ENCODE peak calls at places on chromosomes 7 and 10, in eight cellular contexts. One of them, this sample, is unnamed.

GRCh38 chr10:44517635-44518034 is 132.7 kb upstream of the CXCL12 start:
- DNase-seq in effector memory CD4-positive, alpha-beta T cell: no peak
- DNase-seq in CD8-positive, alpha-beta memory T cell: no peak
- DNase-seq in tibial artery: no peak
- DNase-seq in GM06990: no peak
- DNase-seq in HCT116: peak
- DNase-seq in NB4: peak
- DNase-seq in cardiac muscle cell: no peak
- DNase-seq in this sample: no peak

GRCh38 chr7:136530831-136531230 is 337.6 kb upstream of the CHRM2 start:
- DNase-seq in effector memory CD4-positive, alpha-beta T cell: no peak
- DNase-seq in CD8-positive, alpha-beta memory T cell: no peak
- DNase-seq in tibial artery: no peak
- DNase-seq in GM06990: no peak
- DNase-seq in HCT116: no peak
- DNase-seq in NB4: no peak
- DNase-seq in cardiac muscle cell: no peak
- DNase-seq in this sample: no peak

GRCh38 chr7:111730476-111731300 is 168.4 kb upstream of the IMMP2L start:
- DNase-seq in effector memory CD4-positive, alpha-beta T cell: no peak
- DNase-seq in CD8-positive, alpha-beta memory T cell: no peak
- DNase-seq in tibial artery: no peak
- DNase-seq in GM06990: no peak
- DNase-seq in HCT116: peak
- DNase-seq in NB4: peak
- DNase-seq in cardiac muscle cell: peak
- DNase-seq in this sample: no peak

GRCh38 chr10:3552281-3552680 is 232.7 kb downstream of the KLF6 start:
- DNase-seq in effector memory CD4-positive, alpha-beta T cell: no peak
- DNase-seq in CD8-positive, alpha-beta memory T cell: no peak
- DNase-seq in tibial artery: no peak
- DNase-seq in GM06990: no peak
- DNase-seq in HCT116: no peak
- DNase-seq in NB4: no peak
- DNase-seq in cardiac muscle cell: no peak
- DNase-seq in this sample: no peak

GRCh38 chr10:26485150-26485941 is 47.2 kb downstream of the APBB1IP start:
- DNase-seq in effector memory CD4-positive, alpha-beta T cell: no peak
- DNase-seq in CD8-positive, alpha-beta memory T cell: no peak
- DNase-seq in tibial artery: no peak
- DNase-seq in GM06990: no peak
- DNase-seq in HCT116: no peak
- DNase-seq in NB4: no peak
- DNase-seq in cardiac muscle cell: peak
- DNase-seq in this sample: no peak

GRCh38 chr10:31059323-31059722 is 27.7 kb upstream of the ZNF438 start:
- DNase-seq in effector memory CD4-positive, alpha-beta T cell: no peak
- DNase-seq in CD8-positive, alpha-beta memory T cell: no peak
- DNase-seq in tibial artery: no peak
- DNase-seq in GM06990: no peak
- DNase-seq in HCT116: peak
- DNase-seq in NB4: no peak
- DNase-seq in cardiac muscle cell: peak
- DNase-seq in this sample: no peak

GRCh38 chr7:2934211-2934731 is 90.2 kb upstream of the GNA12 start:
- DNase-seq in effector memory CD4-positive, alpha-beta T cell: no peak
- DNase-seq in CD8-positive, alpha-beta memory T cell: no peak
- DNase-seq in tibial artery: peak
- DNase-seq in GM06990: no peak
- DNase-seq in HCT116: peak
- DNase-seq in NB4: peak
- DNase-seq in cardiac muscle cell: peak
- DNase-seq in this sample: no peak

GRCh38 chr10:34713875-34714274 is 101.2 kb downstream of the PARD3 start:
- DNase-seq in effector memory CD4-positive, alpha-beta T cell: no peak
- DNase-seq in CD8-positive, alpha-beta memory T cell: no peak
- DNase-seq in tibial artery: no peak
- DNase-seq in GM06990: no peak
- DNase-seq in HCT116: no peak
- DNase-seq in NB4: no peak
- DNase-seq in cardiac muscle cell: no peak
- DNase-seq in this sample: no peak

GRCh38 chr10:99975942-99976809 is 33.6 kb downstream of the DNMBP start:
- DNase-seq in effector memory CD4-positive, alpha-beta T cell: no peak
- DNase-seq in CD8-positive, alpha-beta memory T cell: no peak
- DNase-seq in tibial artery: no peak
- DNase-seq in GM06990: no peak
- DNase-seq in HCT116: no peak
- DNase-seq in NB4: no peak
- DNase-seq in cardiac muscle cell: peak
- DNase-seq in this sample: no peak

GRCh38 chr7:101015626-101016025 is 4.3 kb upstream of the MUC17 start:
- DNase-seq in effector memory CD4-positive, alpha-beta T cell: no peak
- DNase-seq in CD8-positive, alpha-beta memory T cell: no peak
- DNase-seq in tibial artery: no peak
- DNase-seq in GM06990: no peak
- DNase-seq in HCT116: no peak
- DNase-seq in NB4: no peak
- DNase-seq in cardiac muscle cell: no peak
- DNase-seq in this sample: no peak
- H3K4me3 ChIP-seq in effector memory CD4-positive, alpha-beta T cell: no peak
- H3K4me3 ChIP-seq in CD8-positive, alpha-beta memory T cell: no peak
- H3K4me3 ChIP-seq in tibial artery: no peak
- H3K4me3 ChIP-seq in GM06990: no peak
- H3K4me3 ChIP-seq in HCT116: no peak
- H3K4me3 ChIP-seq in NB4: no peak
- H3K4me3 ChIP-seq in cardiac muscle cell: no peak
- H3K4me3 ChIP-seq in this sample: no peak

DNA sequence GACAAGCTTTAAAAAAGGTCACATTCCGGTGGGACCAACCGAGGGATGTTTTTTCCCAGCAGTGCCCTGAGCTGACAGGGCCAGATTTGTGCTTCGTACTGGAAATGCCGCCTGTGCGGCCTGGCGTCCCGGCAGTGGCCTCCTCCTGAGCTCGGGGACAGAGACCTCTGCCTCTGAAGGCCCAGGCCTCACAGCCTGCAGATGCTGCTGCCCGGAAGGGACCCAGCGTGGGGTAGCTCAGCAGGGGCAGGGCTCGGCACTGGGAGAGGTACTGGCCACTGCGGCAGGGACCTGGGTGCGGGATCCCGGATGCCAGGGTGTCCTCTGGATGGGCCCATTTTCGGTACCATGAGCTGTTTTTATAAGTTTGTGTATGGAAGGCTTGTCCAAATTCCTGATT is 52.4 kb upstream of the CFAP46 start:
- DNase-seq in effector memory CD4-positive, alpha-beta T cell: no peak
- DNase-seq in CD8-positive, alpha-beta memory T cell: no peak
- DNase-seq in tibial artery: no peak
- DNase-seq in GM06990: no peak
- DNase-seq in HCT116: no peak
- DNase-seq in NB4: no peak
- DNase-seq in cardiac muscle cell: no peak
- DNase-seq in this sample: no peak
- H3K4me3 ChIP-seq in effector memory CD4-positive, alpha-beta T cell: no peak
- H3K4me3 ChIP-seq in CD8-positive, alpha-beta memory T cell: no peak
- H3K4me3 ChIP-seq in tibial artery: peak
- H3K4me3 ChIP-seq in GM06990: no peak
- H3K4me3 ChIP-seq in HCT116: no peak
- H3K4me3 ChIP-seq in NB4: no peak
- H3K4me3 ChIP-seq in cardiac muscle cell: no peak
- H3K4me3 ChIP-seq in this sample: no peak

DNA sequence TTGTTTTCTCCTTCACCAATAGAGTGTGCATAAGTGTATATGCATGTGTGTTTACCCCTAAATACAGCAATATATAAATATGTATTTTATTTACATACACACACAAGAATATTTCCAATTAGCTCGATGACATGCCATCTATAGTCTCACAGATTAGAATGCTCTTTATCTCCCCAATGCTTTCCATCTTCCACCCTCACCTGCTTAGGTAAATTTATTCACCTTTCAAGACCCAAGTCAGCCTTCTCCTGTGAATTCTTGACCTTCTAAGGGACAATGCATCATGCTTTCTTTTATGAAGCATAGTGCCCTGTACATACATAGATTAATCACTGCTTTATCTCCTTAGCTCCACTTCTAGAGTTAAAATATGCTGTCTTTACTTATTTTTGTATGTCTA is 49.7 kb downstream of the SEMA3A start:
- DNase-seq in effector memory CD4-positive, alpha-beta T cell: no peak
- DNase-seq in CD8-positive, alpha-beta memory T cell: no peak
- DNase-seq in tibial artery: no peak
- DNase-seq in GM06990: no peak
- DNase-seq in HCT116: no peak
- DNase-seq in NB4: no peak
- DNase-seq in cardiac muscle cell: no peak
- DNase-seq in this sample: no peak
- H3K4me3 ChIP-seq in effector memory CD4-positive, alpha-beta T cell: no peak
- H3K4me3 ChIP-seq in CD8-positive, alpha-beta memory T cell: no peak
- H3K4me3 ChIP-seq in tibial artery: no peak
- H3K4me3 ChIP-seq in GM06990: no peak
- H3K4me3 ChIP-seq in HCT116: no peak
- H3K4me3 ChIP-seq in NB4: no peak
- H3K4me3 ChIP-seq in cardiac muscle cell: no peak
- H3K4me3 ChIP-seq in this sample: no peak

GRCh38 chr7:155603858-155604503 is 40.5 kb upstream of the RBM33 start:
- DNase-seq in effector memory CD4-positive, alpha-beta T cell: no peak
- DNase-seq in CD8-positive, alpha-beta memory T cell: no peak
- DNase-seq in tibial artery: no peak
- DNase-seq in GM06990: no peak
- DNase-seq in HCT116: no peak
- DNase-seq in NB4: no peak
- DNase-seq in cardiac muscle cell: no peak
- DNase-seq in this sample: no peak

GRCh38 chr7:155602750-155603149 is 41.7 kb upstream of the RBM33 start:
- DNase-seq in effector memory CD4-positive, alpha-beta T cell: no peak
- DNase-seq in CD8-positive, alpha-beta memory T cell: no peak
- DNase-seq in tibial artery: no peak
- DNase-seq in GM06990: no peak
- DNase-seq in HCT116: no peak
- DNase-seq in NB4: no peak
- DNase-seq in cardiac muscle cell: no peak
- DNase-seq in this sample: no peak

GRCh38 chr7:155603190-155603857 is 41.1 kb upstream of the RBM33 start:
- DNase-seq in effector memory CD4-positive, alpha-beta T cell: no peak
- DNase-seq in CD8-positive, alpha-beta memory T cell: no peak
- DNase-seq in tibial artery: no peak
- DNase-seq in GM06990: no peak
- DNase-seq in HCT116: no peak
- DNase-seq in NB4: no peak
- DNase-seq in cardiac muscle cell: no peak
- DNase-seq in this sample: no peak

GRCh38 chr7:155604504-155604997 is 39.9 kb upstream of the RBM33 start:
- DNase-seq in effector memory CD4-positive, alpha-beta T cell: no peak
- DNase-seq in CD8-positive, alpha-beta memory T cell: no peak
- DNase-seq in tibial artery: no peak
- DNase-seq in GM06990: no peak
- DNase-seq in HCT116: no peak
- DNase-seq in NB4: no peak
- DNase-seq in cardiac muscle cell: no peak
- DNase-seq in this sample: no peak

DNA sequence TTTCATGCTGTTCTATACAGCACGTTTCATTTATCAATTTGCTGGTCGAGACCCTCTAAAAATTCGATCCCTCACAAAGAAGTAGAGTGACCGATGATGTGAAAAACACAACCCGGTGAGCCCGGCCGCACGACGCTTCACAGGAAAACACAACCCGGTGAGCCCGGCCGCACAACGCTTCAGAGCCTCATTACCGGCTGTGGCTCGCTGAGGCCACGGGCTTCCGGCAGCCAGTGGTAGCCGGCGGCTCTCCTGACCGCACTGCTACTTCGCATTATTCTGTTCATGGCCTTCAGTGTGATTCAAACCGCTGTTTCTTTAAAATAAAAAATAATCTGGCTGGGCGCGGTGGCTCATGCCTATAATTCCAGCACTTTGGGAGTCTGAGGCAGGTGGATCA is 42.3 kb upstream of the RBM33 start:
- DNase-seq in effector memory CD4-positive, alpha-beta T cell: no peak
- DNase-seq in CD8-positive, alpha-beta memory T cell: no peak
- DNase-seq in tibial artery: no peak
- DNase-seq in GM06990: no peak
- DNase-seq in HCT116: no peak
- DNase-seq in NB4: no peak
- DNase-seq in cardiac muscle cell: no peak
- DNase-seq in this sample: no peak
- H3K4me3 ChIP-seq in effector memory CD4-positive, alpha-beta T cell: no peak
- H3K4me3 ChIP-seq in CD8-positive, alpha-beta memory T cell: no peak
- H3K4me3 ChIP-seq in tibial artery: no peak
- H3K4me3 ChIP-seq in GM06990: no peak
- H3K4me3 ChIP-seq in HCT116: no peak
- H3K4me3 ChIP-seq in NB4: no peak
- H3K4me3 ChIP-seq in cardiac muscle cell: no peak
- H3K4me3 ChIP-seq in this sample: no peak

GRCh38 chr10:15214237-15214636 is 45.7 kb upstream of the NMT2 start:
- DNase-seq in effector memory CD4-positive, alpha-beta T cell: no peak
- DNase-seq in CD8-positive, alpha-beta memory T cell: no peak
- DNase-seq in tibial artery: no peak
- DNase-seq in GM06990: no peak
- DNase-seq in HCT116: no peak
- DNase-seq in NB4: no peak
- DNase-seq in cardiac muscle cell: no peak
- DNase-seq in this sample: no peak

GRCh38 chr10:15213461-15213861 is 45.0 kb upstream of the NMT2 start:
- DNase-seq in effector memory CD4-positive, alpha-beta T cell: no peak
- DNase-seq in CD8-positive, alpha-beta memory T cell: no peak
- DNase-seq in tibial artery: no peak
- DNase-seq in GM06990: no peak
- DNase-seq in HCT116: no peak
- DNase-seq in NB4: no peak
- DNase-seq in cardiac muscle cell: no peak
- DNase-seq in this sample: no peak

GRCh38 chr10:15220426-15220825 is 51.9 kb upstream of the NMT2 start:
- DNase-seq in effector memory CD4-positive, alpha-beta T cell: no peak
- DNase-seq in CD8-positive, alpha-beta memory T cell: no peak
- DNase-seq in tibial artery: no peak
- DNase-seq in GM06990: no peak
- DNase-seq in HCT116: no peak
- DNase-seq in NB4: no peak
- DNase-seq in cardiac muscle cell: no peak
- DNase-seq in this sample: no peak

GRCh38 chr10:15211464-15211979 is 43.0 kb upstream of the NMT2 start:
- DNase-seq in effector memory CD4-positive, alpha-beta T cell: no peak
- DNase-seq in CD8-positive, alpha-beta memory T cell: no peak
- DNase-seq in tibial artery: no peak
- DNase-seq in GM06990: no peak
- DNase-seq in HCT116: peak
- DNase-seq in NB4: no peak
- DNase-seq in cardiac muscle cell: peak
- DNase-seq in this sample: no peak

GRCh38 chr10:15216700-15217099 is 48.2 kb upstream of the NMT2 start:
- DNase-seq in effector memory CD4-positive, alpha-beta T cell: no peak
- DNase-seq in CD8-positive, alpha-beta memory T cell: no peak
- DNase-seq in tibial artery: no peak
- DNase-seq in GM06990: no peak
- DNase-seq in HCT116: no peak
- DNase-seq in NB4: no peak
- DNase-seq in cardiac muscle cell: no peak
- DNase-seq in this sample: no peak
- H3K4me3 ChIP-seq in effector memory CD4-positive, alpha-beta T cell: no peak
- H3K4me3 ChIP-seq in CD8-positive, alpha-beta memory T cell: no peak
- H3K4me3 ChIP-seq in tibial artery: no peak
- H3K4me3 ChIP-seq in GM06990: no peak
- H3K4me3 ChIP-seq in HCT116: no peak
- H3K4me3 ChIP-seq in NB4: no peak
- H3K4me3 ChIP-seq in cardiac muscle cell: no peak
- H3K4me3 ChIP-seq in this sample: no peak